ENCODE peak calls at places on chromosomes 7 and 10, in five cellular contexts. J is WERI-Rb-1, W is fibroblast of lung, Q is esophagus squamous epithelium, D is spleen. K is an unnamed sample.

GRCh38 chr7:14870394-14870793 is 32.2 kb downstream of the DGKB start:
- DNase-seq in J (no peak), W (no peak), Q (no peak), D (no peak), K (no peak)

GRCh38 chr7:157253850-157254249 is 83.0 kb upstream of the DNAJB6 start:
- DNase-seq in J (no peak), W (no peak), Q (no peak), D (no peak), K (no peak)

GRCh38 chr10:103838851-103839512 is 16.4 kb downstream of the SH3PXD2A start:
- DNase-seq in J (no peak), W (no peak), Q (no peak), D (no peak), K (no peak)

GRCh38 chr7:87370660-87371180 is 25.3 kb downstream of the CROT start:
- DNase-seq in J (no peak), W (peak; percentile 55), Q (no peak), D (no peak), K (no peak)

GRCh38 chr7:55552320-55553086 is 19.8 kb downstream of the VOPP1 start:
- DNase-seq in J (no peak), W (peak; percentile 93), Q (no peak), D (no peak), K (no peak)

GRCh38 chr7:2515424-2516193 is 4.0 kb upstream of the LFNG start:
- DNase-seq in J (no peak), W (no peak), Q (no peak), D (no peak), K (no peak)

GRCh38 chr7:158165711-158166110 is 421.9 kb downstream of the PTPRN2 start:
- DNase-seq in J (no peak), W (no peak), Q (no peak), D (no peak), K (no peak)

GRCh38 chr7:155381852-155382801 is 75.8 kb upstream of the EN2 start:
- DNase-seq in J (no peak), W (no peak), Q (no peak), D (peak; percentile 75), K (no peak)

GRCh38 chr7:85014936-85015335 is 171.9 kb downstream of the SEMA3D start:
- DNase-seq in J (peak; percentile 71), W (no peak), Q (no peak), D (no peak), K (no peak)

GRCh38 chr7:43674559-43675436 is 54.5 kb downstream of the COA1 start:
- DNase-seq in J (no peak), W (peak; percentile 99), Q (no peak), D (no peak), K (no peak)

GRCh38 chr7:19392246-19392645 is 247.0 kb upstream of the FERD3L start:
- DNase-seq in J (no peak), W (peak; percentile 90), Q (no peak), D (no peak), K (no peak)

GRCh38 chr10:72009430-72010081 is 45.4 kb downstream of the CHST3 start:
- DNase-seq in J (no peak), W (peak; percentile 94), Q (no peak), D (peak; percentile 82), K (no peak)

GRCh38 chr7:145909956-145910611 is 206.5 kb upstream of the CNTNAP2 start:
- DNase-seq in J (no peak), W (no peak), Q (no peak), D (no peak), K (no peak)

GRCh38 chr10:11525503-11525902 is 85.9 kb downstream of the USP6NL start:
- DNase-seq in J (no peak), W (no peak), Q (no peak), D (no peak), K (no peak)

GRCh38 chr7:127107601-127108007 is 145.1 kb downstream of the GRM8 start:
- DNase-seq in J (peak; percentile 24), W (peak; percentile 31), Q (no peak), D (no peak), K (peak; percentile 4)
- TF ChIP-seq CTCF in J (peak; percentile 71), W (peak; percentile 20), Q (peak; percentile 31), D (no peak), K (peak; percentile 11)

GRCh38 chr7:130150587-130150986 is 54.6 kb downstream of the TMEM209 start:
- DNase-seq in J (no peak), W (no peak), Q (no peak), D (peak; percentile 77), K (no peak)

GRCh38 chr7:130147710-130148325 is 57.4 kb downstream of the TMEM209 start:
- DNase-seq in J (no peak), W (no peak), Q (no peak), D (no peak), K (no peak)

GRCh38 chr7:130148561-130148960 is 56.6 kb downstream of the TMEM209 start:
- DNase-seq in J (no peak), W (peak; percentile 27), Q (no peak), D (no peak), K (no peak)

GRCh38 chr7:130151591-130152269 is 53.5 kb downstream of the TMEM209 start:
- DNase-seq in J (no peak), W (peak; percentile 49), Q (no peak), D (no peak), K (no peak)

GRCh38 chr7:130149575-130150139 is 55.5 kb downstream of the TMEM209 start:
- DNase-seq in J (no peak), W (no peak), Q (no peak), D (peak; percentile 80), K (no peak)
- H3K27ac ChIP-seq in J (no peak overlapping the region), W (no peak overlapping the region), Q (no peak overlapping the region), D (peak overlapping the region; percentile 67), K (no peak overlapping the region)

DNA sequence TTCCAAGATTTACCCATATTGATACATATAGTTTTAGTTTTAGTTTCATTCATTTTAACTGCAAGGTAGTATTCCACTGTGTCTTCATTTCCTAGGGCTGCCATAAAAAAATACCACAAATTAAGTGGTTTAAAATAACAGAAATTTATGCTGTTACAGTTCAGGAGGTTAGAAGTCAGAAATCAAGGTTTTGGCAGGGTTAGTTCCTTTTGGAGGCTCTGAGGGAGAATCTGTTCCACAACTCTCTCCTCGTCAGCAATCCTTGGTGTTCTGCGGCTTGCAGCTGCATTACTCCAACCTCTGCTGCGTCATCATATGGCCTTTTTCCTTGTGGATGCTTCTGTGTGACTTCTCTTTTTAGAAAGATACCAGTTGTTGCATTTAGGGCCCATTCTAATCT is 176.2 kb downstream of the DNAJC1 start:
- DNase-seq in J (no peak), W (no peak), Q (no peak), D (no peak), K (no peak)
- H3K9me3 ChIP-seq in J (peaks cover 2% of the 10 kb centered on the region), W (no peaks in the 10 kb centered on the region), Q (peaks cover 36% of the 10 kb centered on the region), D (peaks cover 81% of the 10 kb centered on the region), K (peaks cover 56% of the 10 kb centered on the region)

GRCh38 chr10:47255033-47255813 is 44.8 kb upstream of the GDF10 start:
- DNase-seq in J (no peak), W (no peak), Q (no peak), D (no peak), K (no peak)
- TF ChIP-seq CTCF in J (no peak), W (no peak), Q (no peak), D (no peak), K (no peak)

GRCh38 chr10:27618906-27619305 is 114.8 kb downstream of the RAB18 start:
- DNase-seq in J (no peak), W (peak; percentile 2), Q (no peak), D (no peak), K (no peak)

GRCh38 chr10:27618036-27618615 is 114.0 kb downstream of the RAB18 start:
- DNase-seq in J (no peak), W (no peak), Q (no peak), D (no peak), K (no peak)

GRCh38 chr10:27621441-27621840 is 117.3 kb downstream of the RAB18 start:
- DNase-seq in J (no peak), W (peak; percentile 60), Q (no peak), D (no peak), K (no peak)

GRCh38 chr10:27619329-27619728 is 115.2 kb downstream of the RAB18 start:
- DNase-seq in J (no peak), W (no peak), Q (no peak), D (no peak), K (no peak)

DNA sequence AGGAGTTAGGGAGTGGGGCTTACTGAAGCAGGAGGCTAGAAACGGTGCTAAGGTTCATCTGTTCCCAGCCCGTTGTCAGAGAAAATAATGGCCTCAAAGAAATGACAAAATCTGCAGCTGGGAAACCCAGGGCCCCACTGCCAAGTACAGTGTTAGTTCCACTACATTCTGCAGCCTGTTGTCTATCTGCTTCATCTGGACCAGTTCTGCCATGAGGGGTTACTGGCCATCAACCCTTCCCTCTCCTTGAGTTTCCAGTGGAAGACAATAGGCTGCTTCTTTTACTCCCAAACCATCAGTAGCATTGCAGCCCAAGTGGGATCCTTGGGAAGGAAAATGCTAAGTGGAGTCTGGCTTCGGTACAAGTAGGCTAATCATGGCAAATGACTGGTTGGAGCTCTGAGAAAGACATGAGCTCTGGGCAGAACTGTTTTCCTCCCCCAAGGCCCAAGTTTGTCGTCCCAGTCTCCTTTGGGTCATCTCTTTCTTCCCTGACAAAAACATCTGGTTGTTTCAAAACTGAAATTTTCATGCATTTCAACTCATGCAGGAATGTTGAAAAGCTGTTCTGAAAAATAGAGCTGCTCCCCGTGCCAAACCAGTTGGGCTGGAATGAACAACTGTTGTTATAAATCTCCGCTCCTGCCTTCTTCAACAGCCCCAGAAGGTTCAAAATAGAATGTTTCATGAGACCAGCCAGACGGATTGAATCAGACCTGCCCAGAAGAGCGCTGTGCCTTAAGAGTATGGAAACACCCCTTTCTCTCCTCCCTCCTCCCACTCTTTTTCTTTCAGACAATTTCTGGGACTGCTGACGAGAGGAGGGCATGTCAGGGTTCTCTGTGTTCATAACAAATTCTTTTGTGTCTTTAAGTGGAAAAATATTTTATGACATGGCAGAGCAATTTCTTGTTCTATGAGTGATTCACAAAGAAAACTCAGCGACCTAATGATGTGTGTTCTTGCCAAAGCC is 116.6 kb downstream of the RAB18 start:
- DNase-seq in J (no peak), W (peak; percentile 78), Q (no peak), D (no peak), K (no peak)
- H3K27ac ChIP-seq in J (no peak overlapping the region), W (no peak overlapping the region), Q (peak overlapping the region; percentile 67), D (no peak overlapping the region), K (no peak overlapping the region)

K was measured in CD4-positive, alpha-beta T cell.